ENCODE peak calls at places on chromosomes 16 and 17, in five cellular contexts. One of them, this sample, is unnamed.

GRCh38 chr16:85808926-85809325 is 9.4 kb downstream of the COX4I1 start:
- DNase-seq in Calu3: no peak
- DNase-seq in NCI-H345: no peak
- DNase-seq in activated naive CD4-positive, alpha-beta T cell treated with anti-CD3 and anti-CD28 coated beads, Interleukin-2, amount 50 U/mL, for 16 hours: no peak
- DNase-seq in cardiac septum: no peak
- DNase-seq in this sample: no peak

GRCh38 chr17:76427457-76428231 is 25.3 kb downstream of the UBE2O start:
- DNase-seq in Calu3: no peak
- DNase-seq in NCI-H345: no peak
- DNase-seq in activated naive CD4-positive, alpha-beta T cell treated with anti-CD3 and anti-CD28 coated beads, Interleukin-2, amount 50 U/mL, for 16 hours: no peak
- DNase-seq in cardiac septum: no peak
- DNase-seq in this sample: no peak

GRCh38 chr17:50708050-50709000 is 611 bp upstream of the ANKRD40 start:
- DNase-seq in Calu3: no peak
- DNase-seq in NCI-H345: no peak
- DNase-seq in activated naive CD4-positive, alpha-beta T cell treated with anti-CD3 and anti-CD28 coated beads, Interleukin-2, amount 50 U/mL, for 16 hours: no peak
- DNase-seq in cardiac septum: no peak
- DNase-seq in this sample: peak

GRCh38 chr17:64780096-64781012 is 118.2 kb upstream of the SMURF2 start:
- DNase-seq in Calu3: peak
- DNase-seq in NCI-H345: no peak
- DNase-seq in activated naive CD4-positive, alpha-beta T cell treated with anti-CD3 and anti-CD28 coated beads, Interleukin-2, amount 50 U/mL, for 16 hours: peak
- DNase-seq in cardiac septum: peak
- DNase-seq in this sample: no peak

GRCh38 chr16:19235886-19236285 is 49.6 kb upstream of the CLEC19A start:
- DNase-seq in Calu3: no peak
- DNase-seq in NCI-H345: no peak
- DNase-seq in activated naive CD4-positive, alpha-beta T cell treated with anti-CD3 and anti-CD28 coated beads, Interleukin-2, amount 50 U/mL, for 16 hours: no peak
- DNase-seq in cardiac septum: no peak
- DNase-seq in this sample: no peak

GRCh38 chr16:87644186-87644585 is 41.9 kb downstream of the JPH3 start:
- DNase-seq in Calu3: no peak
- DNase-seq in NCI-H345: no peak
- DNase-seq in activated naive CD4-positive, alpha-beta T cell treated with anti-CD3 and anti-CD28 coated beads, Interleukin-2, amount 50 U/mL, for 16 hours: no peak
- DNase-seq in cardiac septum: no peak
- DNase-seq in this sample: no peak

GRCh38 chr17:8057691-8058114 is 18.8 kb downstream of the ALOX15B start:
- DNase-seq in Calu3: peak
- DNase-seq in NCI-H345: peak
- DNase-seq in activated naive CD4-positive, alpha-beta T cell treated with anti-CD3 and anti-CD28 coated beads, Interleukin-2, amount 50 U/mL, for 16 hours: peak
- DNase-seq in cardiac septum: peak
- DNase-seq in this sample: peak

GRCh38 chr16:89525146-89525913 is 17.1 kb downstream of the SPG7 start:
- DNase-seq in Calu3: no peak
- DNase-seq in NCI-H345: no peak
- DNase-seq in activated naive CD4-positive, alpha-beta T cell treated with anti-CD3 and anti-CD28 coated beads, Interleukin-2, amount 50 U/mL, for 16 hours: no peak
- DNase-seq in cardiac septum: no peak
- DNase-seq in this sample: no peak

GRCh38 chr17:62781826-62782225 is 26.3 kb downstream of the MARCHF10 start:
- DNase-seq in Calu3: no peak
- DNase-seq in NCI-H345: no peak
- DNase-seq in activated naive CD4-positive, alpha-beta T cell treated with anti-CD3 and anti-CD28 coated beads, Interleukin-2, amount 50 U/mL, for 16 hours: no peak
- DNase-seq in cardiac septum: no peak
- DNase-seq in this sample: no peak

GRCh38 chr17:16953347-16953746 is 18.6 kb downstream of the TNFRSF13B start:
- DNase-seq in Calu3: no peak
- DNase-seq in NCI-H345: no peak
- DNase-seq in activated naive CD4-positive, alpha-beta T cell treated with anti-CD3 and anti-CD28 coated beads, Interleukin-2, amount 50 U/mL, for 16 hours: no peak
- DNase-seq in cardiac septum: no peak
- DNase-seq in this sample: no peak

GRCh38 chr17:65756760-65757159 is 195.3 kb upstream of the AXIN2 start:
- DNase-seq in Calu3: no peak
- DNase-seq in NCI-H345: no peak
- DNase-seq in activated naive CD4-positive, alpha-beta T cell treated with anti-CD3 and anti-CD28 coated beads, Interleukin-2, amount 50 U/mL, for 16 hours: no peak
- DNase-seq in cardiac septum: no peak
- DNase-seq in this sample: no peak

GRCh38 chr16:70777973-70778406 is 23.0 kb downstream of the VAC14 start:
- DNase-seq in Calu3: no peak
- DNase-seq in NCI-H345: no peak
- DNase-seq in activated naive CD4-positive, alpha-beta T cell treated with anti-CD3 and anti-CD28 coated beads, Interleukin-2, amount 50 U/mL, for 16 hours: no peak
- DNase-seq in cardiac septum: no peak
- DNase-seq in this sample: no peak

GRCh38 chr17:57986841-57987581 is 1.0 kb downstream of the VEZF1 start:
- DNase-seq in Calu3: peak
- DNase-seq in NCI-H345: peak
- DNase-seq in activated naive CD4-positive, alpha-beta T cell treated with anti-CD3 and anti-CD28 coated beads, Interleukin-2, amount 50 U/mL, for 16 hours: peak
- DNase-seq in cardiac septum: no peak
- DNase-seq in this sample: no peak